ENCODE peak calls at places on chromosome 3, in seven cellular contexts. One of them, this sample, is unnamed.

GRCh38 chr3:38404286-38404685 is 49.4 kb upstream of the ACVR2B start:
- DNase-seq in uterus: peak
- DNase-seq in retinal pigment epithelial cell: peak
- DNase-seq in kidney epithelial cell: no peak
- DNase-seq in foreskin fibroblast: peak
- DNase-seq in fibroblast of pulmonary artery: peak
- DNase-seq in left ventricle myocardium inferior: peak
- DNase-seq in this sample: no peak

GRCh38 chr3:152270145-152270870 is 1.6 kb downstream of the MBNL1 start:
- DNase-seq in uterus: no peak
- DNase-seq in retinal pigment epithelial cell: no peak
- DNase-seq in kidney epithelial cell: no peak
- DNase-seq in foreskin fibroblast: no peak
- DNase-seq in fibroblast of pulmonary artery: peak
- DNase-seq in left ventricle myocardium inferior: no peak
- DNase-seq in this sample: no peak

GRCh38 chr3:171427771-171428320 is 32.4 kb downstream of the TNIK start:
- DNase-seq in uterus: no peak
- DNase-seq in retinal pigment epithelial cell: no peak
- DNase-seq in kidney epithelial cell: no peak
- DNase-seq in foreskin fibroblast: no peak
- DNase-seq in fibroblast of pulmonary artery: no peak
- DNase-seq in left ventricle myocardium inferior: no peak
- DNase-seq in this sample: no peak

GRCh38 chr3:67947808-67948508 is 293.5 kb upstream of the SUCLG2 start:
- DNase-seq in uterus: no peak
- DNase-seq in retinal pigment epithelial cell: no peak
- DNase-seq in kidney epithelial cell: no peak
- DNase-seq in foreskin fibroblast: peak
- DNase-seq in fibroblast of pulmonary artery: no peak
- DNase-seq in left ventricle myocardium inferior: no peak
- DNase-seq in this sample: no peak

GRCh38 chr3:47407896-47408838 is 27.3 kb downstream of the PTPN23 start:
- DNase-seq in uterus: no peak
- DNase-seq in retinal pigment epithelial cell: no peak
- DNase-seq in kidney epithelial cell: no peak
- DNase-seq in foreskin fibroblast: peak
- DNase-seq in fibroblast of pulmonary artery: no peak
- DNase-seq in left ventricle myocardium inferior: no peak
- DNase-seq in this sample: no peak

GRCh38 chr3:20406621-20407020 is 220.6 kb upstream of the SGO1 start:
- DNase-seq in uterus: no peak
- DNase-seq in retinal pigment epithelial cell: no peak
- DNase-seq in kidney epithelial cell: peak
- DNase-seq in foreskin fibroblast: peak
- DNase-seq in fibroblast of pulmonary artery: peak
- DNase-seq in left ventricle myocardium inferior: no peak
- DNase-seq in this sample: no peak

GRCh38 chr3:138729279-138729678 is 105.4 kb downstream of the PIK3CB start:
- DNase-seq in uterus: no peak
- DNase-seq in retinal pigment epithelial cell: no peak
- DNase-seq in kidney epithelial cell: no peak
- DNase-seq in foreskin fibroblast: no peak
- DNase-seq in fibroblast of pulmonary artery: no peak
- DNase-seq in left ventricle myocardium inferior: no peak
- DNase-seq in this sample: no peak

GRCh38 chr3:196207833-196208607 is 3.2 kb downstream of the ZDHHC19 start:
- DNase-seq in uterus: no peak
- DNase-seq in retinal pigment epithelial cell: no peak
- DNase-seq in kidney epithelial cell: no peak
- DNase-seq in foreskin fibroblast: peak
- DNase-seq in fibroblast of pulmonary artery: no peak
- DNase-seq in left ventricle myocardium inferior: peak
- DNase-seq in this sample: no peak

GRCh38 chr3:69094467-69095205 is 9.9 kb downstream of the ARL6IP5 start:
- DNase-seq in uterus: no peak
- DNase-seq in retinal pigment epithelial cell: no peak
- DNase-seq in kidney epithelial cell: no peak
- DNase-seq in foreskin fibroblast: peak
- DNase-seq in fibroblast of pulmonary artery: peak
- DNase-seq in left ventricle myocardium inferior: no peak
- DNase-seq in this sample: no peak

GRCh38 chr3:65955792-65956477 is 82.8 kb downstream of the MAGI1 start:
- DNase-seq in uterus: no peak
- DNase-seq in retinal pigment epithelial cell: no peak
- DNase-seq in kidney epithelial cell: no peak
- DNase-seq in foreskin fibroblast: peak
- DNase-seq in fibroblast of pulmonary artery: peak
- DNase-seq in left ventricle myocardium inferior: no peak
- DNase-seq in this sample: no peak

GRCh38 chr3:133989931-133990702 is 39.6 kb downstream of the SLCO2A1 start:
- DNase-seq in uterus: no peak
- DNase-seq in retinal pigment epithelial cell: no peak
- DNase-seq in kidney epithelial cell: no peak
- DNase-seq in foreskin fibroblast: no peak
- DNase-seq in fibroblast of pulmonary artery: no peak
- DNase-seq in left ventricle myocardium inferior: no peak
- DNase-seq in this sample: no peak

GRCh38 chr3:139811331-139811730 is 123.7 kb upstream of the CLSTN2 start:
- DNase-seq in uterus: no peak
- DNase-seq in retinal pigment epithelial cell: no peak
- DNase-seq in kidney epithelial cell: no peak
- DNase-seq in foreskin fibroblast: no peak
- DNase-seq in fibroblast of pulmonary artery: no peak
- DNase-seq in left ventricle myocardium inferior: no peak
- DNase-seq in this sample: no peak

GRCh38 chr3:126101521-126101982 is 17.6 kb upstream of the SLC41A3 start:
- DNase-seq in uterus: no peak
- DNase-seq in retinal pigment epithelial cell: no peak
- DNase-seq in kidney epithelial cell: no peak
- DNase-seq in foreskin fibroblast: no peak
- DNase-seq in fibroblast of pulmonary artery: no peak
- DNase-seq in left ventricle myocardium inferior: no peak
- DNase-seq in this sample: no peak

GRCh38 chr3:107884719-107885460 is 205.9 kb downstream of the CD47 start:
- DNase-seq in uterus: no peak
- DNase-seq in retinal pigment epithelial cell: no peak
- DNase-seq in kidney epithelial cell: peak
- DNase-seq in foreskin fibroblast: peak
- DNase-seq in fibroblast of pulmonary artery: peak
- DNase-seq in left ventricle myocardium inferior: no peak
- DNase-seq in this sample: no peak

GRCh38 chr3:158097571-158098553 is 8.4 kb downstream of the SHOX2 start:
- DNase-seq in uterus: peak
- DNase-seq in retinal pigment epithelial cell: no peak
- DNase-seq in kidney epithelial cell: peak
- DNase-seq in foreskin fibroblast: peak
- DNase-seq in fibroblast of pulmonary artery: peak
- DNase-seq in left ventricle myocardium inferior: no peak
- DNase-seq in this sample: peak

GRCh38 chr3:13480340-13481318 is 523 bp downstream of the HDAC11 start:
- DNase-seq in uterus: no peak
- DNase-seq in retinal pigment epithelial cell: no peak
- DNase-seq in kidney epithelial cell: no peak
- DNase-seq in foreskin fibroblast: peak
- DNase-seq in fibroblast of pulmonary artery: no peak
- DNase-seq in left ventricle myocardium inferior: no peak
- DNase-seq in this sample: no peak

GRCh38 chr3:99878005-99878404 is 60.3 kb downstream of the CMSS1 start:
- DNase-seq in uterus: no peak
- DNase-seq in retinal pigment epithelial cell: no peak
- DNase-seq in kidney epithelial cell: peak
- DNase-seq in foreskin fibroblast: peak
- DNase-seq in fibroblast of pulmonary artery: peak
- DNase-seq in left ventricle myocardium inferior: no peak
- DNase-seq in this sample: no peak

GRCh38 chr3:174775603-174776002 is 83.5 kb upstream of the NAALADL2 start:
- DNase-seq in uterus: no peak
- DNase-seq in retinal pigment epithelial cell: no peak
- DNase-seq in kidney epithelial cell: no peak
- DNase-seq in foreskin fibroblast: no peak
- DNase-seq in fibroblast of pulmonary artery: peak
- DNase-seq in left ventricle myocardium inferior: no peak
- DNase-seq in this sample: no peak

DNA sequence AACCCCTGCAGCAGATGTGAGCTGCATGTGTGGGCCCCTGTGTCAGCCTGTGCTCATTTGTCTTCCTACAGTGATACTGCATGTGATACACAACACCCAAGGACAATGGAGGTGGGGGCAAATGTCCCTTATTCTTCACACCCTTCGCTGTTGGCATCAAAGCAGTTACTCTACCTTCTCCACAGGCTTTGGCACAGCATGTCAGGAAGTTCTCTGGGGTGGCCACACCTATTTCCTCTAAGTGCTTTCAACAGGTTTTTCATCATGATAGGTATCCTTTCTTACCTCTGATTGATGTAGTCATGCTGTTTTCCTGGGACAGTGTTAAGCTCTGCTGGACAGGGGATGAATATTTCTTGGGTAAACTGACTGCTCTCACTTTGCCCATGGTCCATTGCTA is 29.5 kb downstream of the ZNF662 start:
- DNase-seq in uterus: no peak
- DNase-seq in retinal pigment epithelial cell: no peak
- DNase-seq in kidney epithelial cell: no peak
- DNase-seq in foreskin fibroblast: no peak
- DNase-seq in fibroblast of pulmonary artery: no peak
- DNase-seq in left ventricle myocardium inferior: no peak
- DNase-seq in this sample: no peak
- H3K4me3 ChIP-seq in uterus: no peak
- H3K4me3 ChIP-seq in retinal pigment epithelial cell: no peak
- H3K4me3 ChIP-seq in kidney epithelial cell: no peak
- H3K4me3 ChIP-seq in foreskin fibroblast: no peak
- H3K4me3 ChIP-seq in fibroblast of pulmonary artery: no peak
- H3K4me3 ChIP-seq in left ventricle myocardium inferior: peak
- H3K4me3 ChIP-seq in this sample: no peak

DNA sequence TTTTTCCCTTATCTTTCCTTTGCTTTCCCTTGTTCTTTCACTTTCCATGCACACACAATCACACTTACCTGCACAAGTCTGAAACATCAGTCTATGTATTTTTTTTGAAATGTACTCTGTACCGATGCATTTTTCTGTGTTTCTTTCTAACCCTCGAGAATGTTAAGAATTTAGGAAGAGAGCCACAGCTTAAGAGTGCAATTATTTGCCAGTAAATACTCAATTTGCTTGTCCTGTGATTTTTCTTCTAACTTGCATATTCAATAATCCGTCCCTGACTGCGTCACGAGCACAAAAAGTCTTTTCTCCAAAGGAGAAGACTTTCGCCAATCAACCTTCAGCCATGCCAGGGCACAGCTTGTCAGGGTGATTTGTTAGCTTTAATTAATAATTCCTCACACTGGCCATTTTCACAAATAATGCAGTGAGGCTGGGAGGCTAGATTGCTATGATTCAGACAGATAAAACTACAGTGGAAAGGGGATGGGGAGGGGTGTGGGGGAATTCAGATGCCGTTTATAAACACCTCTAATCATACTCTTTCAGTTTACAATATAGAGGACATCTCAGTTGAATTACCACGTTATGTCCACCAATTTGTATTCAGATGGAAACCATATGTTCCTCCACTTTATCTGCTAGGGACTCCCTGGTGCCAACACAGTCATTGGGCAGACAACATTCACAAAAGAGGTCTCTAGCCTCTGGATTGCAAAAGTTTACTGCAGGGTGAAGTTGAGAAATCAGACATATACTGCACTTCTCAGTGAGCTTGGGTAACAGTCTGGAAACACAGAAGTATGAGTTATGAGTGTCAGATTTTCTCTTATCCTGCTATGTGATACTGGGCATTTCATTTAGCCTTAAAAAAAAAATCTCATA is 388.0 kb downstream of the ZBTB20 start:
- DNase-seq in uterus: no peak
- DNase-seq in retinal pigment epithelial cell: peak
- DNase-seq in kidney epithelial cell: no peak
- DNase-seq in foreskin fibroblast: peak
- DNase-seq in fibroblast of pulmonary artery: peak
- DNase-seq in left ventricle myocardium inferior: no peak
- DNase-seq in this sample: no peak
- H3K4me3 ChIP-seq in uterus: peak
- H3K4me3 ChIP-seq in retinal pigment epithelial cell: peak
- H3K4me3 ChIP-seq in kidney epithelial cell: peak
- H3K4me3 ChIP-seq in foreskin fibroblast: peak
- H3K4me3 ChIP-seq in fibroblast of pulmonary artery: peak
- H3K4me3 ChIP-seq in left ventricle myocardium inferior: peak
- H3K4me3 ChIP-seq in this sample: no peak

DNA sequence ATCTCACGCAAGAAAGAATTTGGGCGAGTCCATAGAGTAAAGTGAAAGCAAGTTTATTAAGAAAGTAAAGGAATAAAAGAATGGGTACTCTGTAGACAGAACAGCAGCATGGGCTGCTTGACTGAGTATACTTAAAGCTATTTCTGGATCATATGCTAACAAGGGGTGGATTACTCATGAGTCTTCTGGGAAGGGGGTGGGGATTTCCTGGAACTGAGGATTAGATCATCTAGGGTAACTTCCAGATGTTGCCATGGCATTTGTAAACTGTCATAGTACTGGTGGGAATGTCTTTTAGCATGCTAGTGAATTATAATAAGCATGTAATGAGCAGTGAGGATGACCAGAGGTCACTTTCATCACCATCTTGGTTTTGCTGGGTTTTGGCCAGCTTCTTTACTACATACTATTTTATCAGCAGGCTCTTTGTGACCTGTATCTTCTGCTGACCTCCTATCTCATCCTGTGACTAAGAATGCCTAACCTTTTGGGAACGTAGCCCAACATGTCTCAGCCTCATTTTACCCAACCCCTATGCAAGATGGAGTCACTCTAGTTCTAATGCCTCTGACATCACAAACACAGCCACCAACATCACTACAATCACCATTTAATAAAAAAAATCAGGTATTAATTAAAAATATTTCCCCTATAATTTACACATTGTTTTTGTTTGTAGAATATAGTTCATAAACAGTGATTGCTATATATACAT is 890.7 kb upstream of the EPHA6 start:
- DNase-seq in uterus: no peak
- DNase-seq in retinal pigment epithelial cell: peak
- DNase-seq in kidney epithelial cell: peak
- DNase-seq in foreskin fibroblast: peak
- DNase-seq in fibroblast of pulmonary artery: peak
- DNase-seq in left ventricle myocardium inferior: no peak
- DNase-seq in this sample: no peak
- H3K4me3 ChIP-seq in uterus: no peak
- H3K4me3 ChIP-seq in retinal pigment epithelial cell: no peak
- H3K4me3 ChIP-seq in kidney epithelial cell: no peak
- H3K4me3 ChIP-seq in foreskin fibroblast: no peak
- H3K4me3 ChIP-seq in fibroblast of pulmonary artery: peak
- H3K4me3 ChIP-seq in left ventricle myocardium inferior: no peak
- H3K4me3 ChIP-seq in this sample: no peak

DNA sequence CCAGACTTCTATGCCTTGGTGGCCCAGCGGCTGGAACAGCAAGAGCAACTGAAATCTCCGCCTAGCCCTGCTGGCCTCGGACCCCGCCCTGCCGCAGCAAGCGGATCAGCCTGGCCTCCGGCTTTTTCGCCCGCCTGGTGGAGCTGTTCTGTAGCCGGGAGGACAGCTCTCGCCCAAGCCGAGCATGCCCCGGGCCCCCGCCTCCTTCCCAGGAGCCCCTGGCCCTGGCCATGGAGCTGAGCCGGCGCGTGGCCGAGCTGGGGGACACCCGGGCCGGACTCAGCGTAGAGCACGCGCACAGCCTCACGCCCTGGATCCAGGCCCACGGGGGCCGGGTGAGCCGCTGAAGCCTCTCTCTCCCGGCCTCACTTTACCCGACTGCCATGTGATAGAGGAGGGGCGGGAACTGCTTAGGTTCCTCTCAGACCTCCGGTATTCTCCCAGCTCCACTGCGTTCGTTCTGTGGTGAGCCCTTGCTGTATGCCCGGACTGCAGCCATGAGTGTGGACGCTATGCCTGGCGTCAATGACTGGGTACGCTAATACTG is 24.1 kb upstream of the MRPL3 start:
- DNase-seq in uterus: no peak
- DNase-seq in retinal pigment epithelial cell: peak
- DNase-seq in kidney epithelial cell: no peak
- DNase-seq in foreskin fibroblast: peak
- DNase-seq in fibroblast of pulmonary artery: peak
- DNase-seq in left ventricle myocardium inferior: peak
- DNase-seq in this sample: no peak
- H3K4me3 ChIP-seq in uterus: peak
- H3K4me3 ChIP-seq in retinal pigment epithelial cell: peak
- H3K4me3 ChIP-seq in kidney epithelial cell: peak
- H3K4me3 ChIP-seq in foreskin fibroblast: peak
- H3K4me3 ChIP-seq in fibroblast of pulmonary artery: peak
- H3K4me3 ChIP-seq in left ventricle myocardium inferior: peak
- H3K4me3 ChIP-seq in this sample: no peak